ENCODE peak calls at places on chromosomes 3 and 15, in four cellular contexts. X is GM12878, U is HepG2, J is K562. H is an unnamed sample.

GRCh38 chr3:146465713-146466465 is 3.5 kb downstream of the PLSCR2 start:
- DNase-seq in X (no peak), U (no peak), J (no peak), H (no peak)

GRCh38 chr15:100861511-100861991 is 18.1 kb upstream of the ALDH1A3 start:
- DNase-seq in X (no peak), U (no peak), J (no peak), H (no peak)

GRCh38 chr15:78093242-78094020 is 1.1 kb downstream of the SH2D7 start:
- DNase-seq in X (no peak), U (no peak), J (no peak), H (no peak)

GRCh38 chr15:88537591-88538317 is 8.7 kb downstream of the DET1 start:
- DNase-seq in X (no peak), U (no peak), J (no peak), H (no peak)

GRCh38 chr15:42141795-42142667 is 14.4 kb downstream of the PLA2G4F start:
- DNase-seq in X (no peak), U (no peak), J (no peak), H (no peak)

GRCh38 chr3:192444791-192445106 is 282.6 kb downstream of the FGF12 start:
- DNase-seq in X (no peak), U (no peak), J (no peak), H (no peak)

GRCh38 chr3:22585504-22585903 is 617.6 kb upstream of the UBE2E2 start:
- DNase-seq in X (no peak), U (no peak), J (no peak), H (no peak)

GRCh38 chr3:147572970-147573340 is 163.8 kb downstream of the ZIC1 start:
- DNase-seq in X (no peak), U (no peak), J (no peak), H (no peak)

GRCh38 chr15:32029409-32029861 is 880 bp upstream of the CHRNA7 start:
- DNase-seq in X (no peak), U (no peak), J (no peak), H (no peak)

GRCh38 chr3:114338651-114339357 is 45.0 kb downstream of the TIGIT start:
- DNase-seq in X (no peak), U (no peak), J (no peak), H (no peak)

GRCh38 chr15:76333720-76334437 is 2.7 kb upstream of the ISL2 start:
- DNase-seq in X (no peak), U (peak; percentile 85), J (peak; percentile 64), H (no peak)

GRCh38 chr3:109188726-109189125 is 52.2 kb downstream of the C3orf85 start:
- DNase-seq in X (no peak), U (no peak), J (no peak), H (no peak)

GRCh38 chr15:84762840-84763572 is 14.6 kb downstream of the ZNF592 start:
- DNase-seq in X (no peak), U (no peak), J (no peak), H (no peak)

GRCh38 chr3:143895805-143896204 is 47.5 kb upstream of the SLC9A9 start:
- DNase-seq in X (no peak), U (no peak), J (no peak), H (no peak)

GRCh38 chr15:44662478-44663409 is 718 bp downstream of the SPG11 start:
- DNase-seq in X (peak; percentile 61), U (peak; percentile 61), J (peak; percentile 60), H (peak; percentile 34)

GRCh38 chr3:124097362-124098120 is 105.6 kb upstream of the ROPN1 start:
- DNase-seq in X (no peak), U (no peak), J (no peak), H (no peak)

GRCh38 chr15:85582076-85582718 is 201.8 kb downstream of the AKAP13 start:
- DNase-seq in X (peak; percentile 34), U (no peak), J (no peak), H (no peak)

GRCh38 chr3:160296591-160296990 is 71.4 kb downstream of the C3orf80 start:
- DNase-seq in X (no peak), U (no peak), J (no peak), H (no peak)

GRCh38 chr15:24761704-24762302 is 86.2 kb downstream of the NPAP1 start:
- DNase-seq in X (no peak), U (no peak), J (no peak), H (no peak)

GRCh38 chr3:158539414-158540014 is 31.5 kb upstream of the MLF1 start:
- DNase-seq in X (no peak), U (peak; percentile 46), J (peak; percentile 23), H (peak; percentile 42)

GRCh38 chr15:95760508-95760907 is 570.0 kb upstream of the NR2F2 start:
- DNase-seq in X (no peak), U (peak; percentile 30), J (peak; percentile 22), H (no peak)

GRCh38 chr15:33567652-33568051 is 256.9 kb downstream of the RYR3 start:
- DNase-seq in X (no peak), U (no peak), J (no peak), H (no peak)

GRCh38 chr3:161038725-161039124 is 66.4 kb downstream of the B3GALNT1 start:
- DNase-seq in X (no peak), U (no peak), J (no peak), H (no peak)

GRCh38 chr3:112635674-112636073 is 5.3 kb downstream of the CCDC80 start:
- DNase-seq in X (no peak), U (no peak), J (no peak), H (no peak)

GRCh38 chr15:62895905-62896316 is 146.6 kb upstream of the TPM1 start:
- DNase-seq in X (no peak), U (peak; percentile 62), J (no peak), H (no peak)

GRCh38 chr3:50264389-50264963 is 4.5 kb upstream of the SEMA3B start:
- DNase-seq in X (no peak), U (peak; percentile 98), J (no peak), H (peak; percentile 76)

GRCh38 chr3:171810278-171811058 is at the start of gene PLD1:
- DNase-seq in X (no peak), U (peak; percentile 77), J (peak; percentile 87), H (peak; percentile 63)

GRCh38 chr3:100169186-100169585 is 54.9 kb upstream of the FILIP1L start:
- DNase-seq in X (no peak), U (no peak), J (no peak), H (no peak)

GRCh38 chr15:75204340-75205063 is 2.8 kb downstream of the C15orf39 start:
- DNase-seq in X (peak; percentile 79), U (peak; percentile 82), J (peak; percentile 96), H (peak; percentile 91)
- H3K27ac ChIP-seq in X (peak overlapping the region; percentile 98), U (no peak overlapping the region), J (no peak overlapping the region), H (peak overlapping the region; percentile 37)

DNA sequence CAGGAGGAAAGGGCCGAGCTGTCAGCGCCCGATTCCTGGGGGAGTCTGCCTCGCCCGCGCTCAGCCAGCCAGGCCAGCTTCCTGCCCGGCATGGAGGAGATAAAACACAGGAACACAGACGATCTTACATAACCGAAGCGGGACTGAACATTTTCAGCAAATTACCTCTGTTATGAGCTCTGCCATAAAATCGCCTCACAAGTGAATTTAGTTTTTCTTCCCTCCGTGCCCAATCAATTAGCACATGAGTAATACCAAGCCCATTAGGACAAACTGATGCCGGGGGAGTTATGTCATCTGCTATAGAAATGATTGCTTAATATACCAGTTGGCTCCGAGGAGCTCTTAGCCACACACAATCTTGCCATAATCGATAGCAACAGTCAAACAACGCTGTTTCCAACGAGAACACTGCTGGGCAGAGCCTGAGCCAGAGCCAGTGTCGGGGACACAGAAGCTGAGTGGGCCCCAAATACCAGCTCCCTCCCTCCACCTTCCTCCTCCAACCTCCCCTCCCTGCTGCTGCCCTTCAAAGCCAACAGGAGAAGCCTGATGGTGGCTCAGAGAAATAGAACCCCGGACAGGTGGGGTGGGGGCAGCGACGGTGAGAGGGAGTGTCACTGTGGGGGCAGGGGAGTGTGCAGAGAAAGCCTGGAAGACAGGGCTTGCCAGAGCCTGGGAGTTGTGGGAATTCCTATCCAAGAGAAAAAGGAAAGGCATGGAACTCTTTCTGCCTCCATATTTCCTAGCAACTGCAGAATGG is 279.4 kb upstream of the TLE3 start:
- DNase-seq in X (no peak), U (no peak), J (peak; percentile 25), H (no peak)
- TF ChIP-seq EZH2 in X (no peak), U (no peak), J (no peak), H (no peak)

DNA sequence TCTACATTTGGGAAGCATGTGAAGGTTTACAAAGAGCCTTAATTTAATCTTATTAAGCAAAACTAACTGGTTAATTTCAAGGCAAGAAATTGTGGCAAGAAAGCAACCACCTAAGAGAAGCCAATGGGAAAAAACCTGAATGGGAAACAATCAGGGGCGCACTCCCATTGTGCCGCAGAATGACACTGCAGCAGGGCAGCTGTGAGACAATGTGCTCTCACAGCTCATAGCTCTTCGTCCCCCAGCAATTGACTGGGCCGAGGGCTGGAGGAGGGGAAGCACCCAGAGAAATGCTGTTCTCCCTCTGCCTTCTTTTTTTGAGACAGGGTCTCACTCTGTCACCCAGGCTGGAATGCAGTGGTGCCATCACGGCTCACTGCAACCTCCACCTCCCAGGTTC is 93.3 kb upstream of the RAD18 start:
- DNase-seq in X (no peak), U (no peak), J (no peak), H (no peak)
- TF ChIP-seq ZBTB33 in X (no peak), U (no peak), J (no peak), H (no peak)

DNA sequence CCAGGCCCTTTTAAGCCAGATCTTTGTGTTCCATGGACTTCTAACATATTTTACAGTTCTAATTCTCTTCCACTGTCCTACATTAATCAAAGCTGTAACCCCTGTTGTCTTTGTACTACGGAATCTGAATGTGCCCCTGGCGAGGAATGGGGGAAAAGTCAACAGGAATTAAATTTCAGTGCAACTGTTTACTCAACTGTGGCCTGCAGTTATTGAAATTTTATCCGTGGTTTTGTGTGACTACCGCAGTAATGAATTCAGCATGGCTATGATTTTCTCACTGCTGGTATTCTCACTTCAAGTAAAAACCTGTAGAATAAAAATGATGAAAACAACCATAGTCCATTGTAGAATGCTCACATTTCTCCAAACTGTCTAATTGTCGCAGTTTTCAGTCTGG is 388.0 kb downstream of the FOXP1 start:
- DNase-seq in X (no peak), U (peak; percentile 28), J (no peak), H (no peak)
- H3K27ac ChIP-seq in X (no peak overlapping the region), U (no peak overlapping the region), J (no peak overlapping the region), H (no peak overlapping the region)

GRCh38 chr15:36887214-36888017 is 212.9 kb downstream of the MEIS2 start:
- DNase-seq in X (no peak), U (no peak), J (peak; percentile 43), H (no peak)
- TF ChIP-seq EZH2 in X (no peak), U (no peak), J (no peak), H (no peak)

GRCh38 chr3:185400866-185401265 is 37.9 kb downstream of the MAP3K13 start:
- DNase-seq in X (no peak), U (no peak), J (no peak), H (no peak)

GRCh38 chr3:185401319-185401955 is 38.5 kb downstream of the MAP3K13 start:
- DNase-seq in X (no peak), U (no peak), J (no peak), H (no peak)

GRCh38 chr3:185402561-185402960 is 39.6 kb downstream of the MAP3K13 start:
- DNase-seq in X (no peak), U (no peak), J (no peak), H (no peak)

GRCh38 chr3:185399629-185400339 is 36.8 kb downstream of the MAP3K13 start:
- DNase-seq in X (no peak), U (no peak), J (no peak), H (no peak)

GRCh38 chr3:185400340-185400667 is 37.4 kb downstream of the MAP3K13 start:
- DNase-seq in X (no peak), U (no peak), J (no peak), H (no peak)
- TF ChIP-seq ZBTB33 in X (no peak), U (no peak), J (no peak), H (no peak)

H was measured in HCT116.